ENCODE peak calls at places on chromosomes 11 and 22, in four cellular contexts. I is NCI-H345; N is activated CD4-positive, alpha-beta T cell treated with anti-CD3 and anti-CD28 coated beads, Interleukin-2, amount 50 U/mL, for 48 hours; A is NB4. P is an unnamed sample.

GRCh38 chr22:20565079-20565734 is 57.8 kb downstream of the MED15 start:
- DNase-seq in N (no peak), A (no peak), I (no peak), P (no peak)

GRCh38 chr22:37907036-37907954 is 1.2 kb downstream of the MICALL1 start:
- DNase-seq in I (no peak), A (no peak), N (no peak), P (no peak)

GRCh38 chr22:22684605-22685561 is 40.5 kb downstream of the GGTLC2 start:
- DNase-seq in I (peak; percentile 2), N (peak; percentile 17), A (peak; percentile 48), P (no peak)

GRCh38 chr11:118238947-118239346 is 13.2 kb downstream of the MPZL3 start:
- DNase-seq in N (no peak), A (peak; percentile 85), I (no peak), P (no peak)

GRCh38 chr11:74019860-74020259 is 11.0 kb upstream of the UCP3 start:
- DNase-seq in N (peak; percentile 73), I (no peak), A (peak; percentile 12), P (no peak)

GRCh38 chr22:31284241-31284745 is 8.0 kb downstream of the PIK3IP1 start:
- DNase-seq in N (no peak), I (no peak), A (no peak), P (no peak)

GRCh38 chr11:3939211-3939610 is 83.7 kb downstream of the STIM1 start:
- DNase-seq in A (no peak), I (no peak), N (no peak), P (no peak)

GRCh38 chr11:27081056-27081455 is 40.4 kb downstream of the BBOX1 start:
- DNase-seq in I (no peak), A (no peak), N (no peak), P (no peak)

GRCh38 chr22:41286639-41287091 is 678 bp upstream of the RANGAP1 start:
- DNase-seq in I (no peak), N (peak; percentile 41), A (peak; percentile 81), P (peak; percentile 50)

GRCh38 chr11:65590240-65590738 is 5.3 kb downstream of the KCNK7 start:
- DNase-seq in I (peak; percentile 42), N (no peak), A (no peak), P (no peak)

GRCh38 chr11:68297812-68298658 is 14.4 kb upstream of the LRP5 start:
- DNase-seq in A (peak; percentile 83), N (peak; percentile 75), I (peak; percentile 50), P (peak; percentile 81)

GRCh38 chr22:42368379-42369249 is 63.6 kb downstream of the NFAM1 start:
- DNase-seq in A (no peak), N (no peak), I (peak; percentile 41), P (no peak)

GRCh38 chr11:130774703-130775102 is 141.6 kb downstream of the SNX19 start:
- DNase-seq in I (no peak), A (no peak), N (no peak), P (no peak)

GRCh38 chr22:36562261-36562835 is 33.4 kb upstream of the EIF3D start:
- DNase-seq in I (no peak), A (peak; percentile 24), N (no peak), P (no peak)

GRCh38 chr11:31827458-31828206 is 16.5 kb upstream of the PAX6 start:
- DNase-seq in A (no peak), N (no peak), I (no peak), P (no peak)

GRCh38 chr11:65121447-65121864 is 478 bp downstream of the FAU start:
- DNase-seq in N (no peak), A (peak; percentile 51), I (no peak), P (no peak)

GRCh38 chr11:34063061-34063795 is 11.7 kb downstream of the CAPRIN1 start:
- DNase-seq in N (no peak), I (no peak), A (no peak), P (no peak)

GRCh38 chr11:16791494-16791961 is 53.1 kb downstream of the C11orf58 start:
- DNase-seq in N (peak; percentile 11), A (peak; percentile 54), I (no peak), P (no peak)

GRCh38 chr22:38924197-38924952 is 33.0 kb upstream of the APOBEC3A start:
- DNase-seq in I (peak; percentile 99), A (no peak), N (no peak), P (no peak)

GRCh38 chr11:65125197-65126056 is 3.3 kb downstream of the MRPL49 start:
- DNase-seq in A (no peak), I (no peak), N (no peak), P (no peak)

GRCh38 chr11:86799680-86800075 is 664 bp upstream of the PRSS23 start:
- DNase-seq in A (no peak), I (no peak), N (no peak), P (no peak)

GRCh38 chr11:68082478-68082877 is 38.7 kb downstream of the CHKA start:
- DNase-seq in A (no peak), N (no peak), I (no peak), P (no peak)

GRCh38 chr22:22799561-22799960 is 88.1 kb upstream of the IGLL5 start:
- DNase-seq in N (no peak), I (no peak), A (no peak), P (peak; percentile 37)

GRCh38 chr22:37898441-37899181 is 7.5 kb upstream of the MICALL1 start:
- DNase-seq in I (no peak), N (no peak), A (no peak), P (no peak)

GRCh38 chr11:79122759-79123158 is 318.1 kb downstream of the TENM4 start:
- DNase-seq in A (no peak), N (no peak), I (no peak), P (no peak)

GRCh38 chr11:130523609-130524008 is 75.2 kb downstream of the ADAMTS15 start:
- DNase-seq in A (no peak), N (no peak), I (no peak), P (no peak)

GRCh38 chr22:35230839-35231584 is 26.3 kb upstream of the HMGXB4 start:
- DNase-seq in A (peak; percentile 22), I (no peak), N (no peak), P (no peak)

GRCh38 chr11:131537729-131538128 is 167.3 kb downstream of the NTM start:
- DNase-seq in I (no peak), A (no peak), N (no peak), P (no peak)

GRCh38 chr11:10305262-10305963 is 540 bp downstream of the ADM start:
- DNase-seq in N (peak; percentile 33), I (peak; percentile 45), A (peak; percentile 71), P (no peak)

GRCh38 chr11:66725646-66726045 is 3.4 kb downstream of the SPTBN2 start:
- DNase-seq in I (no peak), A (no peak), N (no peak), P (no peak)

GRCh38 chr11:57434640-57435546 is 8.0 kb upstream of the SLC43A3 start:
- DNase-seq in I (no peak), A (peak; percentile 92), N (no peak), P (no peak)

GRCh38 chr22:42068351-42068730 is 2.3 kb downstream of the NAGA start:
- DNase-seq in A (no peak), I (no peak), N (no peak), P (no peak)

GRCh38 chr11:105181100-105181499 is 41.5 kb upstream of the CARD18 start:
- DNase-seq in I (peak; percentile 16), A (peak; percentile 42), N (no peak), P (no peak)

P was measured in CD8-positive, alpha-beta T cell.